ENCODE peak calls at places on chromosomes 11 and 22, in eight cellular contexts. One of them, this sample, is unnamed.

GRCh38 chr22:45469573-45470383 is 32.9 kb upstream of the FBLN1 start:
- DNase-seq in naive thymus-derived CD4-positive, alpha-beta T cell: no peak
- DNase-seq in fibroblast of lung: peak; percentile 72
- DNase-seq in pancreas: peak; percentile 9
- DNase-seq in right atrium auricular region: no peak
- DNase-seq in CD8-positive, alpha-beta T cell: no peak
- DNase-seq in HAP-1: peak; percentile 67
- DNase-seq in CD4-positive, alpha-beta memory T cell: no peak
- DNase-seq in this sample: no peak

GRCh38 chr22:45036154-45036553 is 26.3 kb upstream of the PHF21B start:
- DNase-seq in naive thymus-derived CD4-positive, alpha-beta T cell: no peak
- DNase-seq in fibroblast of lung: peak; percentile 40
- DNase-seq in pancreas: no peak
- DNase-seq in right atrium auricular region: no peak
- DNase-seq in CD8-positive, alpha-beta T cell: no peak
- DNase-seq in HAP-1: no peak
- DNase-seq in CD4-positive, alpha-beta memory T cell: no peak
- DNase-seq in this sample: no peak

GRCh38 chr11:1889941-1890855 is 1.5 kb downstream of the PRR33 start:
- DNase-seq in naive thymus-derived CD4-positive, alpha-beta T cell: peak; percentile 35
- DNase-seq in fibroblast of lung: no peak
- DNase-seq in pancreas: no peak
- DNase-seq in right atrium auricular region: no peak
- DNase-seq in CD8-positive, alpha-beta T cell: no peak
- DNase-seq in HAP-1: no peak
- DNase-seq in CD4-positive, alpha-beta memory T cell: no peak
- DNase-seq in this sample: no peak

GRCh38 chr11:68168694-68169093 is 44.4 kb downstream of the KMT5B start:
- DNase-seq in naive thymus-derived CD4-positive, alpha-beta T cell: no peak
- DNase-seq in fibroblast of lung: no peak
- DNase-seq in pancreas: no peak
- DNase-seq in right atrium auricular region: no peak
- DNase-seq in CD8-positive, alpha-beta T cell: no peak
- DNase-seq in HAP-1: no peak
- DNase-seq in CD4-positive, alpha-beta memory T cell: no peak
- DNase-seq in this sample: no peak

GRCh38 chr11:133955945-133956421 is 785 bp downstream of the IGSF9B start:
- DNase-seq in naive thymus-derived CD4-positive, alpha-beta T cell: no peak
- DNase-seq in fibroblast of lung: no peak
- DNase-seq in pancreas: no peak
- DNase-seq in right atrium auricular region: no peak
- DNase-seq in CD8-positive, alpha-beta T cell: no peak
- DNase-seq in HAP-1: peak; percentile 24
- DNase-seq in CD4-positive, alpha-beta memory T cell: no peak
- DNase-seq in this sample: no peak

GRCh38 chr11:843086-843704 is 543 bp downstream of the TSPAN4 start:
- DNase-seq in naive thymus-derived CD4-positive, alpha-beta T cell: no peak
- DNase-seq in fibroblast of lung: no peak
- DNase-seq in pancreas: no peak
- DNase-seq in right atrium auricular region: no peak
- DNase-seq in CD8-positive, alpha-beta T cell: no peak
- DNase-seq in HAP-1: peak; percentile 45
- DNase-seq in CD4-positive, alpha-beta memory T cell: no peak
- DNase-seq in this sample: peak; percentile 53

GRCh38 chr11:77196961-77197360 is 68.9 kb downstream of the MYO7A start:
- DNase-seq in naive thymus-derived CD4-positive, alpha-beta T cell: no peak
- DNase-seq in fibroblast of lung: no peak
- DNase-seq in pancreas: peak; percentile 36
- DNase-seq in right atrium auricular region: no peak
- DNase-seq in CD8-positive, alpha-beta T cell: no peak
- DNase-seq in HAP-1: no peak
- DNase-seq in CD4-positive, alpha-beta memory T cell: no peak
- DNase-seq in this sample: no peak

GRCh38 chr22:44207981-44208317 is 27.2 kb downstream of the PARVG start:
- DNase-seq in naive thymus-derived CD4-positive, alpha-beta T cell: no peak
- DNase-seq in fibroblast of lung: no peak
- DNase-seq in pancreas: no peak
- DNase-seq in right atrium auricular region: no peak
- DNase-seq in CD8-positive, alpha-beta T cell: no peak
- DNase-seq in HAP-1: no peak
- DNase-seq in CD4-positive, alpha-beta memory T cell: no peak
- DNase-seq in this sample: no peak

GRCh38 chr11:19868281-19868821 is 155.7 kb downstream of the NAV2 start:
- DNase-seq in naive thymus-derived CD4-positive, alpha-beta T cell: no peak
- DNase-seq in fibroblast of lung: peak; percentile 91
- DNase-seq in pancreas: no peak
- DNase-seq in right atrium auricular region: peak; percentile 72
- DNase-seq in CD8-positive, alpha-beta T cell: no peak
- DNase-seq in HAP-1: no peak
- DNase-seq in CD4-positive, alpha-beta memory T cell: no peak
- DNase-seq in this sample: peak; percentile 80

GRCh38 chr11:74844865-74845264 is 96.2 kb downstream of the RNF169 start:
- DNase-seq in naive thymus-derived CD4-positive, alpha-beta T cell: no peak
- DNase-seq in fibroblast of lung: no peak
- DNase-seq in pancreas: no peak
- DNase-seq in right atrium auricular region: no peak
- DNase-seq in CD8-positive, alpha-beta T cell: no peak
- DNase-seq in HAP-1: no peak
- DNase-seq in CD4-positive, alpha-beta memory T cell: no peak
- DNase-seq in this sample: no peak

GRCh38 chr11:1521382-1522080 is 35.0 kb upstream of the MOB2 start:
- DNase-seq in naive thymus-derived CD4-positive, alpha-beta T cell: no peak
- DNase-seq in fibroblast of lung: no peak
- DNase-seq in pancreas: no peak
- DNase-seq in right atrium auricular region: no peak
- DNase-seq in CD8-positive, alpha-beta T cell: no peak
- DNase-seq in HAP-1: no peak
- DNase-seq in CD4-positive, alpha-beta memory T cell: no peak
- DNase-seq in this sample: no peak

GRCh38 chr11:44746894-44747293 is 20.1 kb downstream of the TSPAN18 start:
- DNase-seq in naive thymus-derived CD4-positive, alpha-beta T cell: no peak
- DNase-seq in fibroblast of lung: no peak
- DNase-seq in pancreas: no peak
- DNase-seq in right atrium auricular region: no peak
- DNase-seq in CD8-positive, alpha-beta T cell: no peak
- DNase-seq in HAP-1: no peak
- DNase-seq in CD4-positive, alpha-beta memory T cell: no peak
- DNase-seq in this sample: peak; percentile 57

GRCh38 chr11:15716550-15716949 is 601.8 kb downstream of the INSC start:
- DNase-seq in naive thymus-derived CD4-positive, alpha-beta T cell: no peak
- DNase-seq in fibroblast of lung: peak; percentile 39
- DNase-seq in pancreas: no peak
- DNase-seq in right atrium auricular region: no peak
- DNase-seq in CD8-positive, alpha-beta T cell: no peak
- DNase-seq in HAP-1: no peak
- DNase-seq in CD4-positive, alpha-beta memory T cell: no peak
- DNase-seq in this sample: peak; percentile 62

GRCh38 chr11:86015699-86016098 is 53.2 kb downstream of the PICALM start:
- DNase-seq in naive thymus-derived CD4-positive, alpha-beta T cell: no peak
- DNase-seq in fibroblast of lung: no peak
- DNase-seq in pancreas: no peak
- DNase-seq in right atrium auricular region: no peak
- DNase-seq in CD8-positive, alpha-beta T cell: no peak
- DNase-seq in HAP-1: no peak
- DNase-seq in CD4-positive, alpha-beta memory T cell: no peak
- DNase-seq in this sample: no peak
- H3K36me3 ChIP-seq in naive thymus-derived CD4-positive, alpha-beta T cell: peaks cover 6% of the 10 kb centered on the region
- H3K36me3 ChIP-seq in fibroblast of lung: peaks cover 8% of the 10 kb centered on the region
- H3K36me3 ChIP-seq in pancreas: no peaks in the 10 kb centered on the region
- H3K36me3 ChIP-seq in right atrium auricular region: peaks cover 59% of the 10 kb centered on the region
- H3K36me3 ChIP-seq in CD8-positive, alpha-beta T cell: peaks cover 13% of the 10 kb centered on the region
- H3K36me3 ChIP-seq in HAP-1: peaks cover 10% of the 10 kb centered on the region
- H3K36me3 ChIP-seq in CD4-positive, alpha-beta memory T cell: peaks cover 15% of the 10 kb centered on the region
- H3K36me3 ChIP-seq in this sample: peaks cover 62% of the 10 kb centered on the region

GRCh38 chr22:39502789-39503464 is 837 bp downstream of the MIEF1 start:
- DNase-seq in naive thymus-derived CD4-positive, alpha-beta T cell: no peak
- DNase-seq in fibroblast of lung: peak; percentile 63
- DNase-seq in pancreas: no peak
- DNase-seq in right atrium auricular region: no peak
- DNase-seq in CD8-positive, alpha-beta T cell: no peak
- DNase-seq in HAP-1: no peak
- DNase-seq in CD4-positive, alpha-beta memory T cell: no peak
- DNase-seq in this sample: no peak

GRCh38 chr22:39501644-39502108 is 414 bp upstream of the MIEF1 start:
- DNase-seq in naive thymus-derived CD4-positive, alpha-beta T cell: no peak
- DNase-seq in fibroblast of lung: no peak
- DNase-seq in pancreas: no peak
- DNase-seq in right atrium auricular region: no peak
- DNase-seq in CD8-positive, alpha-beta T cell: no peak
- DNase-seq in HAP-1: no peak
- DNase-seq in CD4-positive, alpha-beta memory T cell: no peak
- DNase-seq in this sample: no peak

GRCh38 chr22:39502109-39502788 is at the start of gene MIEF1:
- DNase-seq in naive thymus-derived CD4-positive, alpha-beta T cell: peak; percentile 78
- DNase-seq in fibroblast of lung: peak; percentile 95
- DNase-seq in pancreas: peak; percentile 98
- DNase-seq in right atrium auricular region: peak; percentile 98
- DNase-seq in CD8-positive, alpha-beta T cell: peak; percentile 67
- DNase-seq in HAP-1: peak; percentile 98
- DNase-seq in CD4-positive, alpha-beta memory T cell: peak; percentile 83
- DNase-seq in this sample: peak; percentile 96

GRCh38 chr22:39504071-39504470 is 2.0 kb downstream of the MIEF1 start:
- DNase-seq in naive thymus-derived CD4-positive, alpha-beta T cell: no peak
- DNase-seq in fibroblast of lung: no peak
- DNase-seq in pancreas: no peak
- DNase-seq in right atrium auricular region: no peak
- DNase-seq in CD8-positive, alpha-beta T cell: no peak
- DNase-seq in HAP-1: no peak
- DNase-seq in CD4-positive, alpha-beta memory T cell: no peak
- DNase-seq in this sample: no peak

GRCh38 chr22:39503590-39503989 is 1.5 kb downstream of the MIEF1 start:
- DNase-seq in naive thymus-derived CD4-positive, alpha-beta T cell: no peak
- DNase-seq in fibroblast of lung: no peak
- DNase-seq in pancreas: no peak
- DNase-seq in right atrium auricular region: no peak
- DNase-seq in CD8-positive, alpha-beta T cell: no peak
- DNase-seq in HAP-1: no peak
- DNase-seq in CD4-positive, alpha-beta memory T cell: no peak
- DNase-seq in this sample: no peak
- H3K4me3 ChIP-seq in naive thymus-derived CD4-positive, alpha-beta T cell: peak overlapping the region; percentile 59
- H3K4me3 ChIP-seq in fibroblast of lung: peak overlapping the region; percentile 84
- H3K4me3 ChIP-seq in pancreas: peak overlapping the region; percentile 98
- H3K4me3 ChIP-seq in right atrium auricular region: peak overlapping the region; percentile 95
- H3K4me3 ChIP-seq in CD8-positive, alpha-beta T cell: peak overlapping the region; percentile 80
- H3K4me3 ChIP-seq in HAP-1: peak overlapping the region; percentile 86
- H3K4me3 ChIP-seq in CD4-positive, alpha-beta memory T cell: peak overlapping the region; percentile 63
- H3K4me3 ChIP-seq in this sample: peak overlapping the region; percentile 80

GRCh38 chr22:50208430-50208938 is 7.7 kb downstream of the SELENOO start:
- DNase-seq in naive thymus-derived CD4-positive, alpha-beta T cell: no peak
- DNase-seq in fibroblast of lung: no peak
- DNase-seq in pancreas: no peak
- DNase-seq in right atrium auricular region: no peak
- DNase-seq in CD8-positive, alpha-beta T cell: no peak
- DNase-seq in HAP-1: no peak
- DNase-seq in CD4-positive, alpha-beta memory T cell: no peak
- DNase-seq in this sample: no peak

GRCh38 chr22:50206599-50206998 is 5.8 kb downstream of the SELENOO start:
- DNase-seq in naive thymus-derived CD4-positive, alpha-beta T cell: no peak
- DNase-seq in fibroblast of lung: peak; percentile 49
- DNase-seq in pancreas: peak; percentile 59
- DNase-seq in right atrium auricular region: peak; percentile 87
- DNase-seq in CD8-positive, alpha-beta T cell: no peak
- DNase-seq in HAP-1: peak; percentile 78
- DNase-seq in CD4-positive, alpha-beta memory T cell: no peak
- DNase-seq in this sample: no peak

GRCh38 chr22:50207383-50208031 is 6.7 kb downstream of the SELENOO start:
- DNase-seq in naive thymus-derived CD4-positive, alpha-beta T cell: no peak
- DNase-seq in fibroblast of lung: no peak
- DNase-seq in pancreas: peak; percentile 54
- DNase-seq in right atrium auricular region: no peak
- DNase-seq in CD8-positive, alpha-beta T cell: no peak
- DNase-seq in HAP-1: no peak
- DNase-seq in CD4-positive, alpha-beta memory T cell: no peak
- DNase-seq in this sample: no peak

GRCh38 chr22:50203288-50203687 is 2.5 kb downstream of the SELENOO start:
- DNase-seq in naive thymus-derived CD4-positive, alpha-beta T cell: no peak
- DNase-seq in fibroblast of lung: no peak
- DNase-seq in pancreas: no peak
- DNase-seq in right atrium auricular region: no peak
- DNase-seq in CD8-positive, alpha-beta T cell: no peak
- DNase-seq in HAP-1: no peak
- DNase-seq in CD4-positive, alpha-beta memory T cell: no peak
- DNase-seq in this sample: no peak

DNA sequence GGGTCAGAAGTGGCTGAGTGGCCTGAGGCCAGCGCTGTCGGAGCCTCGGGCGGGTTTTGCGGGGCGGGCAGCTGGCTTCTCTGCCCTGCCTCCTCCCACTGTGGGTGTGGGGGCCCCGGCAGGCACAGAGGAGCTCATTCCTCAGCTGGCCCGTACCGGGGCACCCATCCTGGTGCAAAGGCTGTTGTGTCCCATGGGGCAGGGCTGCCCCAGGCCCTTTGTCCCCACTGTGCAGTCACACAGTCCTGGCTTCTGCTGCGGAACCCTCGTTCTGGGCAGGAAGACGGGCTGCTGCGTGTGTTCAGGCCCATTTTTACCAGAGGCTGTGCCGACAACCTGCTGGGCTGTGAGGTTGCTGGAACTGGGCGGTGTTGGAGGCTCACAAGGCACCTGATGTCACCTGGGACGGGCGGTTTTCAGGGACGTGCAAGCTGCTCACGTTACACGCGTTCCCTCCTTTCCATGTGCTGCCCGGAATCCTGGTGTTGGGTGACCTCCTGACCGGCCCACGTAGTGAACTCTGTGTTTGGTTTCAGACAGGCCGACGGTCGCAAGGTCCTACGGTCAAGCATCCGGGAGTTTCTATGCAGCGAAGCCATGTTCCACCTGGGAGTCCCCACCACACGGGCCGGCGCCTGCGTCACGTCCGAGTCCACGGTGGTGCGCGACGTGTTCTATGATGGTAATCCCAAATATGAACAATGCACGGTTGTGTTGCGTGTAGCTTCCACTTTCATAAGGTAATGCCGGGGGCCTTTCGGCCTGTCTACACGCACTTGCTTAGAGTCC is 5.2 kb downstream of the SELENOO start:
- DNase-seq in naive thymus-derived CD4-positive, alpha-beta T cell: no peak
- DNase-seq in fibroblast of lung: no peak
- DNase-seq in pancreas: peak; percentile 53
- DNase-seq in right atrium auricular region: no peak
- DNase-seq in CD8-positive, alpha-beta T cell: no peak
- DNase-seq in HAP-1: no peak
- DNase-seq in CD4-positive, alpha-beta memory T cell: no peak
- DNase-seq in this sample: no peak
- H3K36me3 ChIP-seq in naive thymus-derived CD4-positive, alpha-beta T cell: no peaks in the 10 kb centered on the region
- H3K36me3 ChIP-seq in fibroblast of lung: peaks cover 22% of the 10 kb centered on the region
- H3K36me3 ChIP-seq in pancreas: no peaks in the 10 kb centered on the region
- H3K36me3 ChIP-seq in right atrium auricular region: peaks cover 21% of the 10 kb centered on the region
- H3K36me3 ChIP-seq in CD8-positive, alpha-beta T cell: peaks cover 6% of the 10 kb centered on the region
- H3K36me3 ChIP-seq in HAP-1: peaks cover 42% of the 10 kb centered on the region
- H3K36me3 ChIP-seq in CD4-positive, alpha-beta memory T cell: peaks cover 16% of the 10 kb centered on the region
- H3K36me3 ChIP-seq in this sample: peaks cover 54% of the 10 kb centered on the region

DNA sequence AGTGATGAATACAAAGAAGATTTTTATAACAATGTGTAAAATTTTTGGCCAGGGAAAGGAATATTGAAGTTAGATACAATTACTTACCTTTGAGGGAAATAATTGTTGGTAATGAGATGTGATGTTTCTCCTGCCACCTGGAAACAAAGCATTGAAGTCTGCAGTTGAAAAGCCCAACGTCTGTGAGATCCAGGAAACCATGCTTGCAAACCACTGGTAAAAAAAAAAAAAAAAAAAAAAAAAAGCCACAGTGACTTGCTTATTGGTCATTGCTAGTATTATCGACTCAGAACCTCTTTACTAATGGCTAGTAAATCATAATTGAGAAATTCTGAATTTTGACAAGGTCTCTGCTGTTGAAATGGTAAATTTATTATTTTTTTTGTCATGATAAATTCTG is 5.3 kb downstream of the BIRC3 start:
- DNase-seq in naive thymus-derived CD4-positive, alpha-beta T cell: no peak
- DNase-seq in fibroblast of lung: no peak
- DNase-seq in pancreas: no peak
- DNase-seq in right atrium auricular region: no peak
- DNase-seq in CD8-positive, alpha-beta T cell: no peak
- DNase-seq in HAP-1: no peak
- DNase-seq in CD4-positive, alpha-beta memory T cell: peak; percentile 44
- DNase-seq in this sample: no peak
- H3K4me3 ChIP-seq in naive thymus-derived CD4-positive, alpha-beta T cell: peak overlapping the region; percentile 27
- H3K4me3 ChIP-seq in fibroblast of lung: no peak overlapping the region
- H3K4me3 ChIP-seq in pancreas: no peak overlapping the region
- H3K4me3 ChIP-seq in right atrium auricular region: no peak overlapping the region
- H3K4me3 ChIP-seq in CD8-positive, alpha-beta T cell: no peak overlapping the region
- H3K4me3 ChIP-seq in HAP-1: no peak overlapping the region
- H3K4me3 ChIP-seq in CD4-positive, alpha-beta memory T cell: peak overlapping the region; percentile 22
- H3K4me3 ChIP-seq in this sample: no peak overlapping the region

This sample was measured in MG63.